ENCODE peak calls at places on chromosomes 6 and 20, in four cellular contexts. P is trophoblast cell, V is mammary epithelial cell, N is GM23248. L is an unnamed sample.
A peak's percentile ranks its signal among the peaks of the same experiment; 100 is the strongest.

GRCh38 chr6:134925800-134926199 is 24.1 kb downstream of the ALDH8A1 start:
- DNase-seq in P (peak; percentile 94), V (peak; percentile 72), N (peak; percentile 60), L (peak; percentile 61)

GRCh38 chr20:49123982-49124381 is 64.2 kb downstream of the STAU1 start:
- DNase-seq in P (no peak), V (no peak), N (no peak), L (no peak)

GRCh38 chr6:162942860-162943259 is 215.1 kb downstream of the PACRG start:
- DNase-seq in P (no peak), V (no peak), N (peak; percentile 71), L (no peak)

GRCh38 chr6:53189554-53189953 is 40.9 kb upstream of the GCM1 start:
- DNase-seq in P (peak; percentile 48), V (no peak), N (peak; percentile 82), L (no peak)

GRCh38 chr20:35720165-35721123 is 21.2 kb downstream of the ROMO1 start:
- DNase-seq in P (no peak), V (no peak), N (no peak), L (no peak)

GRCh38 chr20:64254571-64255360 is 782 bp upstream of the PCMTD2 start:
- DNase-seq in P (no peak), V (no peak), N (no peak), L (no peak)

GRCh38 chr6:13519839-13520238 is 32.4 kb upstream of the GFOD1 start:
- DNase-seq in P (no peak), V (no peak), N (no peak), L (no peak)

GRCh38 chr6:88870728-88871330 is 92.6 kb downstream of the RNGTT start:
- DNase-seq in P (peak; percentile 80), V (peak; percentile 37), N (peak; percentile 70), L (no peak)

GRCh38 chr6:119384444-119384843 is 34.9 kb upstream of the MAN1A1 start:
- DNase-seq in P (no peak), V (no peak), N (no peak), L (no peak)

GRCh38 chr20:8757146-8757545 is 311.7 kb upstream of the PLCB4 start:
- DNase-seq in P (no peak), V (no peak), N (peak; percentile 90), L (no peak)

GRCh38 chr20:48760403-48760889 is 67.4 kb downstream of the PREX1 start:
- DNase-seq in P (no peak), V (peak; percentile 27), N (peak; percentile 51), L (no peak)

GRCh38 chr6:158399040-158399700 is 86.9 kb downstream of the TULP4 start:
- DNase-seq in P (no peak), V (no peak), N (no peak), L (no peak)

GRCh38 chr20:52972190-52972937 is at the start of gene TSHZ2:
- DNase-seq in P (no peak), V (peak; percentile 81), N (peak; percentile 83), L (no peak)

GRCh38 chr6:134543128-134543527 is 225.2 kb upstream of the SGK1 start:
- DNase-seq in P (no peak), V (no peak), N (no peak), L (no peak)

GRCh38 chr6:87763901-87764300 is 61.9 kb upstream of the AKIRIN2 start:
- DNase-seq in P (no peak), V (peak; percentile 73), N (no peak), L (no peak)

GRCh38 chr6:117448732-117449131 is 23.0 kb upstream of the ROS1 start:
- DNase-seq in P (peak; percentile 5), V (peak; percentile 91), N (peak; percentile 94), L (peak; percentile 66)

GRCh38 chr6:160891690-160892089 is 99.9 kb upstream of the MAP3K4 start:
- DNase-seq in P (no peak), V (no peak), N (no peak), L (no peak)

GRCh38 chr6:5085638-5086293 is 625 bp downstream of the PPP1R3G start:
- DNase-seq in P (peak; percentile 53), V (peak; percentile 21), N (peak; percentile 72), L (no peak)

GRCh38 chr20:41014557-41015088 is 14.0 kb upstream of the TOP1 start:
- DNase-seq in P (no peak), V (no peak), N (no peak), L (no peak)

GRCh38 chr20:63642518-63643247 is 10.5 kb downstream of the STMN3 start:
- DNase-seq in P (peak; percentile 23), V (no peak), N (no peak), L (no peak)

GRCh38 chr20:57323034-57323433 is 6.6 kb upstream of the SPO11 start:
- DNase-seq in P (no peak), V (peak; percentile 70), N (peak; percentile 81), L (peak; percentile 11)

GRCh38 chr6:24229694-24230093 is 103.7 kb downstream of the NRSN1 start:
- DNase-seq in P (no peak), V (no peak), N (no peak), L (no peak)

GRCh38 chr6:10989587-10989986 is 54.5 kb downstream of the ELOVL2 start:
- DNase-seq in P (no peak), V (no peak), N (no peak), L (no peak)

GRCh38 chr20:59821788-59822187 is 111.6 kb downstream of the SYCP2 start:
- DNase-seq in P (no peak), V (no peak), N (no peak), L (no peak)

GRCh38 chr6:10412948-10413849 is 1.7 kb downstream of the TFAP2A start:
- DNase-seq in P (peak; percentile 89), V (peak; percentile 83), N (peak; percentile 70), L (no peak)

GRCh38 chr6:27078734-27079357 is 168.7 kb upstream of the PRSS16 start:
- DNase-seq in P (peak; percentile 80), V (peak; percentile 58), N (peak; percentile 80), L (no peak)

GRCh38 chr20:38937978-38938473 is 11.8 kb downstream of the FAM83D start:
- DNase-seq in P (no peak), V (no peak), N (no peak), L (no peak)

GRCh38 chr20:45340951-45341350 is 7.3 kb downstream of the SDC4 start:
- DNase-seq in P (no peak), V (no peak), N (no peak), L (no peak)

GRCh38 chr20:45338121-45339030 is 9.8 kb downstream of the SDC4 start:
- DNase-seq in P (no peak), V (no peak), N (peak; percentile 54), L (no peak)

GRCh38 chr20:45339084-45339483 is 9.1 kb downstream of the SDC4 start:
- DNase-seq in P (no peak), V (peak; percentile 85), N (no peak), L (no peak)

GRCh38 chr20:45340236-45340847 is 7.9 kb downstream of the SDC4 start:
- DNase-seq in P (no peak), V (peak; percentile 52), N (no peak), L (no peak)

GRCh38 chr20:45339799-45340198 is 8.4 kb downstream of the SDC4 start:
- DNase-seq in P (no peak), V (no peak), N (no peak), L (no peak)
- H3K4me1 ChIP-seq in P (peaks cover 78% of the 10 kb centered on the region), V (peaks cover 94% of the 10 kb centered on the region), N (peaks cover 88% of the 10 kb centered on the region), L (peaks cover 91% of the 10 kb centered on the region)

DNA sequence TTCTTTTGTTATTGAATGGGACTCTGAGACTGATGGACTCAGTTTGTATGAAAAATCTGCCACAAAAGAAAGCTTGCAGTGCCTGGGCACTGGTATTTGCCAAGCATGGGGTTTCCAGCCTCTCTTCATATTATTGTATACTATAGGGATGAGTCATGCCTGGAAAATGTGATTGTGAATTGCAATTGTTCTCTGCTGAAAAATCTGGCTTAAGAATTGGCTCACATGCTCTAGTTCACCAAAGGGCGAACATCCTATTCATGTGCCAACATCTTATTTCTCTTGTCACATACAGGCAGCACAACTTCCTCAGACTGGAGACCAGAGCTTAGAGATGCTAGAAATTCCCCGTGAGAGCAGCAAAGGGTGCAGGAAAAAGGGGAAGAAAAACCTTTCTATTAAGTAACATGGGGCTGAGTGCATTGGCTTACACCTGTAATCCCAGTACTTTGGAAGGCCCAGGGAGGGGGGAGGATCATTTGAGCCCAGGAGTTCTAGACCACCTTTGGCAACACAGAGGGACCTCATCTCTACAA is 103.6 kb upstream of the KCNK16 start:
- DNase-seq in P (peak; percentile 14), V (peak; percentile 91), N (peak; percentile 92), L (peak; percentile 59)
- H2AFZ ChIP-seq in P (no peak overlapping the region), V (peak overlapping the region; percentile 83), N (peak overlapping the region; percentile 63), L (peak overlapping the region; percentile 73)

DNA sequence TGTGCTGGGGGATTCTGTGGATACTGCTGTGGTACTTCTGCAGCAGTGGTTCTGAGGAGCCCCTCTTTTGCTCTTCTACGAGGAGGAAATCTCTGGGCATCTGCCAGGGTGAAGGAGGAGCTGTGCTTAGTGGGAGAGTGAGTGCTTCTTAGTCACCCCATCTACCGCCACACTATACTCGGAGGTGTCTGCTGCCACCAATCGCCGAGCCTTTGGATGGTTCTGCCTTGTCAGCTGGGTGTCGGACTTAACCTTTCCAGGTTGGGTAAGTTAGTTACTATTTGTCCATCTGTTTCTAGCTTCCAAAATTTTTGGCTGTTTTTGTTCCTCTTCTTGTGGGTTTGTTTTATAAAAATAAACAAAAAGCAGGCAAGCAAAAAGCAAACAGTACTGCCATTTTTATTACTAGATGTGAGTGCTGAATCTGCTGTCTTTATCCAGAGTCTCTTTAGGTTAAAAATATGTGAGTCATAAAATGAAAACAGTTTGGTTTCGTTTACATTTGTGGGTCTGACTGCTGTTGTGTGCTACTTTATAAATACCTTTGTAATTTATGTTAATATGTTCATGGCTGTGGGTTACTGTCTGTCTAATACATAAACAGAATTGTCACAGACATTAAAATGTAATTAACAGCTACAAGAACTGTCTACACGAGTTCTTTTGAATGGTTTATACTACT is 89.1 kb downstream of the ARID1B start:
- DNase-seq in P (no peak), V (peak; percentile 26), N (no peak), L (no peak)
- H3K4me3 ChIP-seq in P (no peak overlapping the region), V (no peak overlapping the region), N (no peak overlapping the region), L (no peak overlapping the region)

GRCh38 chr20:20364016-20364746 is 3.7 kb upstream of the INSM1 start:
- DNase-seq in P (no peak), V (no peak), N (no peak), L (no peak)

GRCh38 chr20:20366896-20367680 is 816 bp upstream of the INSM1 start:
- DNase-seq in P (no peak), V (no peak), N (peak; percentile 21), L (no peak)

GRCh38 chr20:20366551-20366895 is 1.4 kb upstream of the INSM1 start:
- DNase-seq in P (no peak), V (no peak), N (no peak), L (no peak)

GRCh38 chr20:20364747-20365558 is 3.0 kb upstream of the INSM1 start:
- DNase-seq in P (no peak), V (no peak), N (no peak), L (no peak)

GRCh38 chr20:20365593-20365992 is 2.3 kb upstream of the INSM1 start:
- DNase-seq in P (no peak), V (no peak), N (no peak), L (no peak)
- H3K4me1 ChIP-seq in P (peaks cover 21% of the 10 kb centered on the region), V (peaks cover 17% of the 10 kb centered on the region), N (no peaks in the 10 kb centered on the region), L (no peaks in the 10 kb centered on the region)

GRCh38 chr20:62066339-62066982 is 780 bp upstream of the TAF4 start:
- DNase-seq in P (peak; percentile 74), V (peak; percentile 25), N (peak; percentile 66), L (no peak)

GRCh38 chr20:62063601-62063980 is 2.1 kb downstream of the TAF4 start:
- DNase-seq in P (no peak), V (no peak), N (peak; percentile 15), L (no peak)

GRCh38 chr20:62063981-62064787 is 1.5 kb downstream of the TAF4 start:
- DNase-seq in P (peak; percentile 89), V (peak; percentile 3), N (peak; percentile 28), L (no peak)

GRCh38 chr20:62065669-62066338 is at the start of gene TAF4:
- DNase-seq in P (peak; percentile 86), V (peak; percentile 61), N (peak; percentile 89), L (no peak)

GRCh38 chr20:62064788-62065668 is 653 bp downstream of the TAF4 start:
- DNase-seq in P (peak; percentile 42), V (no peak), N (peak; percentile 59), L (no peak)
- H2AFZ ChIP-seq in P (peak overlapping the region; percentile 89), V (peak overlapping the region; percentile 92), N (no peak overlapping the region), L (peak overlapping the region; percentile 52)